ENCODE peak calls at places on chromosomes 11 and 22, in four cellular contexts. B is right atrium auricular region, Q is prostate gland, N is uterus. R is an unnamed sample.
A peak's percentile ranks its signal among the peaks of the same experiment; 100 is the strongest.

GRCh38 chr11:102153082-102153481 is 42.8 kb downstream of the YAP1 start:
- DNase-seq in N (no peak), B (no peak), Q (no peak), R (no peak)

GRCh38 chr22:29524440-29525191 is 28.9 kb downstream of the THOC5 start:
- DNase-seq in Q (peak; percentile 57), B (no peak), N (no peak), R (no peak)

GRCh38 chr22:28815101-28815500 is 14.7 kb upstream of the XBP1 start:
- DNase-seq in Q (no peak), N (no peak), B (no peak), R (no peak)

GRCh38 chr11:65506770-65507485 is 8.1 kb downstream of the MALAT1 start:
- DNase-seq in Q (peak; percentile 75), B (peak; percentile 81), N (no peak), R (peak; percentile 83)

GRCh38 chr11:46827995-46828394 is 18.1 kb downstream of the CKAP5 start:
- DNase-seq in Q (no peak), B (no peak), N (no peak), R (no peak)

GRCh38 chr11:94851864-94852581 is 83.9 kb downstream of the AMOTL1 start:
- DNase-seq in Q (peak; percentile 48), N (no peak), B (no peak), R (no peak)

GRCh38 chr22:39522567-39523300 is 2.4 kb downstream of the ATF4 start:
- DNase-seq in N (no peak), B (no peak), Q (peak; percentile 82), R (no peak)

GRCh38 chr11:72239849-72240460 is 4.0 kb downstream of the PHOX2A start:
- DNase-seq in B (no peak), N (peak; percentile 55), Q (peak; percentile 47), R (no peak)

GRCh38 chr22:36846271-36846670 is 14.5 kb upstream of the NCF4 start:
- DNase-seq in Q (no peak), N (no peak), B (no peak), R (no peak)

GRCh38 chr22:45090364-45090960 is 73.3 kb upstream of the NUP50 start:
- DNase-seq in N (no peak), Q (no peak), B (no peak), R (no peak)

GRCh38 chr11:33553486-33553885 is 147.1 kb downstream of the C11orf91 start:
- DNase-seq in N (no peak), Q (no peak), B (no peak), R (no peak)

GRCh38 chr11:12148882-12149281 is 38.5 kb downstream of the MICAL2 start:
- DNase-seq in B (no peak), N (no peak), Q (no peak), R (no peak)

GRCh38 chr11:27187075-27187847 is 146.6 kb downstream of the BBOX1 start:
- DNase-seq in B (no peak), Q (no peak), N (no peak), R (no peak)

GRCh38 chr11:11977206-11977938 is 31.1 kb downstream of the DKK3 start:
- DNase-seq in N (peak; percentile 84), B (peak; percentile 89), Q (peak; percentile 29), R (peak; percentile 88)

GRCh38 chr11:70071996-70072395 is 6.1 kb upstream of the ANO1 start:
- DNase-seq in B (no peak), Q (no peak), N (no peak), R (peak; percentile 29)

GRCh38 chr11:29530961-29531360 is 485.9 kb downstream of the KCNA4 start:
- DNase-seq in B (no peak), Q (no peak), N (no peak), R (no peak)

GRCh38 chr11:832529-833113 is at the start of gene CD151:
- DNase-seq in B (no peak), N (no peak), Q (no peak), R (no peak)

GRCh38 chr22:16917144-16918003 is 90.6 kb downstream of the GAB4 start:
- DNase-seq in N (peak; percentile 19), B (peak; percentile 66), Q (peak; percentile 57), R (no peak)

GRCh38 chr11:128603752-128604472 is 16.6 kb upstream of the ETS1 start:
- DNase-seq in Q (no peak), B (no peak), N (no peak), R (no peak)

GRCh38 chr22:41943661-41944209 is 3.2 kb downstream of the CENPM start:
- DNase-seq in N (no peak), B (no peak), Q (no peak), R (no peak)

DNA sequence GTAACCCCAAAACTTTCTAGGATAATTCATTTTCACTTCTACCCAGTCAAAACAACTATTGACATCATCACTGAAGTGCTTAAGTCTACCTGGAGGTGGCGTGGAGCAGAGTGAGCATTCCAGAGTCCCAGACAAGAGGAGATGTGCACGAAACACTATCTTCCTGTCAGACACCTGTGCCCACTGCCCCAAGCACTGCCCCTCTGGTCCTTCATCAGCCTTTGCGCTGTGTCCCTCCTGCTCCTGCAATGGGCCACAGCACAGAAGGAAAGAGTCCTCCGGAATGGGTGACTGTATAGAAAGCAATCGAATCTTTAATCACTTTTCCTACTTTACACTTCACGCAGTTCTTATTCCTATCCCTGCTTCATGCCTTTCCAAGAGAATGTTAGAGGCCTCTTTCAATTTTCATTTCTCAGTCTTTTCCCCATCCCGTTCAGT is 512 bp upstream of the GRIA4 start:
- DNase-seq in Q (no peak), B (no peak), N (no peak), R (no peak)
- H3K4me3 ChIP-seq in Q (no peak overlapping the region), B (no peak overlapping the region), N (no peak overlapping the region), R (peak overlapping the region; percentile 65)

GRCh38 chr22:27115816-27116256 is 458.4 kb downstream of the MIAT start:
- DNase-seq in Q (no peak), B (no peak), N (no peak), R (peak; percentile 21)

GRCh38 chr22:27113211-27114030 is 456.0 kb downstream of the MIAT start:
- DNase-seq in B (peak; percentile 95), Q (peak; percentile 34), N (peak; percentile 52), R (peak; percentile 89)

GRCh38 chr22:27114186-27114585 is 456.8 kb downstream of the MIAT start:
- DNase-seq in N (no peak), B (no peak), Q (no peak), R (peak; percentile 60)

GRCh38 chr22:27115410-27115809 is 458.0 kb downstream of the MIAT start:
- DNase-seq in N (no peak), B (no peak), Q (no peak), R (no peak)

GRCh38 chr22:27116295-27116694 is 458.9 kb downstream of the MIAT start:
- DNase-seq in N (no peak), Q (peak; percentile 70), B (no peak), R (peak; percentile 54)
- H3K27ac ChIP-seq in N (no peak overlapping the region), Q (no peak overlapping the region), B (no peak overlapping the region), R (no peak overlapping the region)

GRCh38 chr11:68113986-68114385 is 7.2 kb downstream of the CHKA start:
- DNase-seq in N (no peak), B (no peak), Q (no peak), R (no peak)
- TF ChIP-seq CTCF in N (no peak), B (no peak), Q (no peak), R (no peak)

GRCh38 chr11:118574636-118575035 is 2.4 kb downstream of the ARCN1 start:
- DNase-seq in Q (no peak), B (no peak), N (no peak), R (no peak)
- H3K4me3 ChIP-seq in Q (no peak overlapping the region), B (no peak overlapping the region), N (peak overlapping the region; percentile 3), R (peak overlapping the region; percentile 94)

DNA sequence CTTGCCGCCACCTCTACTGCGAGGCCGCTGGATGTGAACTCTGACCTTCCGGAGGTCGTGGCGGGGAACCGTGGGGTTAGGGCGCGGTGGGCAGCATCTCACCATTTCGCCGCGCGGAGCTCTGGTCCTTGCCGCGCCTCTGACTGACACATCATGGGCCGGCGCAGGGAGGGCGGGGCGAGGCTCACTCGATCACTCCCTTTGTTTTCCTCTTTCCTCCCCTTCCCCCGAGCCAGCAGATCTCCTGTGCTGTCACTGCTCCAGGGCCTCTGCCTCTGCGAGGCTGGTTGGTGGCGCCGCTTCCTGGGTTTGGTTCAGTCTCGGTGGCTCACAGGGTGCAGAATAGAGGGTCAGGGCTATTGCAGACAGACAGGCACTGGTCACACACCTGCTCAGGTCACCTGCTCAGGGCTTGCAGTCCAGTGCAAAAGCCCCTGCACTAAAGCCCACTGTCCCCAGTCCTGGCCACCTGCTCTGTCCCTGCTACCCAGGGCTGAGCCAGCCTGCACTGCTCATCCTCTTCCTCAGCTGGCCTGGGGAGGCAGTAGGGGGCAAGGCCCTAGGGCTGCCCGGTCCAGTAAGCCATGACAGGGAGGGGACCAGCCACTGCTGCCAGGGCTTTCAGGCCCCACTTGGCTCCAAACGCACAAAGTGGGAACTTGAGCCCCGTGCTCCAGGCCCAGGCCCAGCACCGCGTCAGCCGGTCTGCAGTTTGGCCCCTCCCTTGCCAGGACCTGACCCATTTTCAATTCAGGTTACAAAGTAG is 36.2 kb downstream of the PISD start:
- DNase-seq in Q (peak; percentile 58), B (no peak), N (peak; percentile 71), R (no peak)
- H3K27ac ChIP-seq in Q (no peak overlapping the region), B (peak overlapping the region; percentile 4), N (peak overlapping the region; percentile 66), R (no peak overlapping the region)

GRCh38 chr11:6647282-6647679 is 8.3 kb downstream of the DCHS1 start:
- DNase-seq in N (peak; percentile 62), B (peak; percentile 59), Q (no peak), R (peak; percentile 68)
- TF ChIP-seq CTCF in N (no peak), B (no peak), Q (no peak), R (no peak)

GRCh38 chr11:111379500-111380136 is 543 bp upstream of the POU2AF1 start:
- DNase-seq in N (no peak), Q (no peak), B (no peak), R (no peak)

GRCh38 chr11:111376453-111376871 is 2.6 kb downstream of the POU2AF1 start:
- DNase-seq in N (no peak), B (no peak), Q (no peak), R (no peak)

GRCh38 chr11:111378185-111378772 is 796 bp downstream of the POU2AF1 start:
- DNase-seq in Q (peak; percentile 42), N (no peak), B (no peak), R (no peak)

GRCh38 chr11:111382451-111382850 is 3.4 kb upstream of the POU2AF1 start:
- DNase-seq in Q (no peak), B (no peak), N (no peak), R (no peak)

GRCh38 chr11:111378773-111379499 is at the start of gene POU2AF1:
- DNase-seq in B (no peak), N (no peak), Q (no peak), R (no peak)
- H3K4me3 ChIP-seq in B (no peak within 1 kb of the TSS), N (no peak within 1 kb of the TSS), Q (no peak within 1 kb of the TSS), R (peak within 1 kb of the TSS; percentile 42)